ENCODE peak calls at places on chromosomes 16 and 17, in eight cellular contexts. F is transverse colon, W is HCT116, T is stomach, J is prostate gland, G is endothelial cell of umbilical vein, U is K562, E is H1. M is an unnamed sample. For H3K4me1, the result is how much of the 10 kb centered on the place peaks cover.

GRCh38 chr17:55117063-55117611 is 147.6 kb upstream of the HLF start:
- DNase-seq in U (no peak), G (peak), J (no peak), F (no peak), E (no peak), W (no peak), T (no peak), M (no peak)

GRCh38 chr16:83952940-83953795 is at the start of gene OSGIN1:
- DNase-seq in W (peak), J (peak), U (peak), F (peak), G (peak), T (peak), E (no peak), M (peak)

GRCh38 chr16:25027781-25028180 is 12.6 kb upstream of the ARHGAP17 start:
- DNase-seq in U (no peak), F (no peak), W (no peak), J (no peak), E (no peak), T (no peak), G (no peak), M (no peak)

GRCh38 chr16:48384982-48385271 is 286 bp downstream of the SIAH1 start:
- DNase-seq in W (no peak), J (no peak), G (no peak), F (no peak), T (no peak), E (no peak), U (no peak), M (no peak)

GRCh38 chr17:14940112-14940945 is 324.8 kb downstream of the PMP22 start:
- DNase-seq in F (no peak), G (no peak), W (no peak), T (no peak), E (no peak), J (no peak), U (no peak), M (no peak)

GRCh38 chr16:2529061-2529931 is 1.9 kb downstream of the CEMP1 start:
- DNase-seq in E (no peak), W (no peak), G (no peak), J (no peak), F (no peak), U (no peak), T (no peak), M (peak)

GRCh38 chr16:5036228-5037156 is 2.8 kb upstream of the NAGPA start:
- DNase-seq in F (no peak), G (no peak), W (no peak), J (no peak), U (no peak), T (no peak), E (no peak), M (no peak)

GRCh38 chr16:85522842-85523601 is 90.1 kb upstream of the GSE1 start:
- DNase-seq in G (no peak), E (no peak), T (peak), U (no peak), J (peak), F (peak), W (no peak), M (peak)

GRCh38 chr17:35011671-35012216 is 31.4 kb downstream of the LIG3 start:
- DNase-seq in E (no peak), F (no peak), T (no peak), W (no peak), J (no peak), U (no peak), G (no peak), M (no peak)

GRCh38 chr17:76153202-76153601 is 12.2 kb upstream of the FOXJ1 start:
- DNase-seq in U (no peak), J (no peak), F (no peak), E (no peak), G (no peak), T (no peak), W (no peak), M (no peak)

GRCh38 chr17:31274252-31274651 is 22.8 kb downstream of the OMG start:
- DNase-seq in U (no peak), W (no peak), E (no peak), J (peak), F (no peak), T (no peak), G (peak), M (no peak)

GRCh38 chr16:49664221-49665215 is 191.4 kb downstream of the ZNF423 start:
- DNase-seq in U (no peak), J (no peak), E (no peak), F (no peak), G (peak), W (no peak), T (no peak), M (peak)

GRCh38 chr16:16019488-16019887 is 70.1 kb downstream of the ABCC1 start:
- DNase-seq in E (no peak), J (no peak), F (no peak), U (no peak), G (no peak), T (no peak), W (peak), M (no peak)

GRCh38 chr17:2862197-2862596 is 66.0 kb downstream of the RAP1GAP2 start:
- DNase-seq in J (no peak), F (no peak), T (no peak), E (no peak), U (no peak), G (no peak), W (no peak), M (no peak)

GRCh38 chr17:42179911-42180410 is 981 bp downstream of the KCNH4 start:
- DNase-seq in G (no peak), E (no peak), U (peak), F (peak), J (peak), T (peak), W (no peak), M (no peak)

GRCh38 chr16:4375717-4376116 is 4.1 kb downstream of the VASN start:
- DNase-seq in J (no peak), T (no peak), G (no peak), U (no peak), E (no peak), F (no peak), W (no peak), M (no peak)

GRCh38 chr17:66638707-66639479 is 196.0 kb upstream of the CACNG5 start:
- DNase-seq in U (no peak), J (no peak), T (no peak), E (no peak), W (no peak), G (no peak), F (no peak), M (no peak)
- TF ChIP-seq POLR2AphosphoS5 in U (no peak), J (no peak), T (no peak), E (no peak), W (no peak), G (no peak), F (no peak), M (no peak)

GRCh38 chr17:334974-335481 is 17.6 kb downstream of the RPH3AL start:
- DNase-seq in G (no peak), U (no peak), F (no peak), T (no peak), W (no peak), E (no peak), J (no peak), M (no peak)
- H3K4me1 ChIP-seq in G (under half), U (under half), F (under half), T (half or more), W (under half), E (under half), J (under half), M (under half)

GRCh38 chr16:10743227-10743609 is 424 bp upstream of the NUBP1 start:
- DNase-seq in F (no peak), E (no peak), U (no peak), G (no peak), T (no peak), W (no peak), J (no peak), M (no peak)

GRCh38 chr16:10741844-10742243 is 1.8 kb upstream of the NUBP1 start:
- DNase-seq in T (peak), F (peak), J (no peak), U (no peak), W (no peak), E (no peak), G (no peak), M (no peak)

GRCh38 chr16:10745856-10746255 is 2.2 kb downstream of the NUBP1 start:
- DNase-seq in F (no peak), T (no peak), W (no peak), G (no peak), E (no peak), J (no peak), U (no peak), M (no peak)

GRCh38 chr16:10744370-10745030 is 858 bp downstream of the NUBP1 start:
- DNase-seq in W (no peak), G (no peak), T (no peak), J (no peak), F (no peak), U (no peak), E (no peak), M (peak)

DNA sequence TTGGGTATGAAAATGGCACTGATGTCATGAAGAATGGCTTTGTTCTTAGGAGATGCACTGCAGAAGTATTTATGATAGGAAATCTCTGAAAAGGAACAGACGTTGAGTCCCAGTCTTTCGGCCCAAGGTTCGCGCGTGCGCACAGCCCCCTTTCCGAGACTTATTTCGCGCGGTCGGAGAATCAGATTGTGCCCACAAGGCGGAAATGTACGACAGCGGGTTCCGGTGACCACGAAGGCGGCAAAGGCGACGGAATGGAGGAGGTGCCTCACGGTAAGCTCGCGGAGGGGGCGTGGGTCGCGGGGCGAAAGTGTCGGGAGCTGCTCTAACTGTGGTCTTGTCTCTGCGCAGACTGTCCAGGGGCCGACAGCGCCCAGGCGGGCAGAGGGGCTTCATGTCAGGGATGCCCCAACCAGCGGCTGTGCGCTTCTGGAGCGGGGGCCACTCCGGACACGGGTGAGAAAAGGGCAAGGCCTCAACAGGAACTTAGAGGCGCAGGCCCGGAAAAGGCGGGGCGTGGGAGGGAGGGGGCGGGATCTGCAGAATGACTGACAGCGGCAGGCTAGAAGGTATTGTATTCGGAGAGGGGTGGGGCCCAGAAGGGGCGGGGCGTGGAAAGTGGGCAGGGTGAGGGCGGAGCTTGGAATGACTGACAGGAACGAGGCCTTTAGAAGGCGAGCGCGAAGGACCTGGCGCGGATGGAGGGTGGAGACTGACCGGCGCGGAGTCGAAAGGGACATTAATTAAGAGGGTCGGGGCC is at the start of gene NUBP1:
- DNase-seq in G (peak), W (peak), U (peak), J (peak), T (peak), E (peak), F (peak), M (peak)
- TF ChIP-seq POLR2A in G (peak), W (peak), U (peak), J (peak), T (no peak), E (peak), F (peak), M (peak)

GRCh38 chr16:27374231-27374793 is 27.7 kb upstream of the IL21R start:
- DNase-seq in J (no peak), F (no peak), E (no peak), T (no peak), G (no peak), W (no peak), U (no peak), M (no peak)

GRCh38 chr16:27378871-27379580 is 22.9 kb upstream of the IL21R start:
- DNase-seq in E (no peak), W (no peak), J (no peak), G (no peak), T (no peak), F (no peak), U (no peak), M (no peak)

GRCh38 chr16:27379919-27380318 is 22.1 kb upstream of the IL21R start:
- DNase-seq in E (no peak), U (no peak), G (no peak), T (no peak), F (no peak), J (no peak), W (no peak), M (no peak)

GRCh38 chr16:27374794-27375499 is 27.0 kb upstream of the IL21R start:
- DNase-seq in U (peak), G (peak), E (peak), F (peak), W (peak), T (peak), J (peak), M (peak)

DNA sequence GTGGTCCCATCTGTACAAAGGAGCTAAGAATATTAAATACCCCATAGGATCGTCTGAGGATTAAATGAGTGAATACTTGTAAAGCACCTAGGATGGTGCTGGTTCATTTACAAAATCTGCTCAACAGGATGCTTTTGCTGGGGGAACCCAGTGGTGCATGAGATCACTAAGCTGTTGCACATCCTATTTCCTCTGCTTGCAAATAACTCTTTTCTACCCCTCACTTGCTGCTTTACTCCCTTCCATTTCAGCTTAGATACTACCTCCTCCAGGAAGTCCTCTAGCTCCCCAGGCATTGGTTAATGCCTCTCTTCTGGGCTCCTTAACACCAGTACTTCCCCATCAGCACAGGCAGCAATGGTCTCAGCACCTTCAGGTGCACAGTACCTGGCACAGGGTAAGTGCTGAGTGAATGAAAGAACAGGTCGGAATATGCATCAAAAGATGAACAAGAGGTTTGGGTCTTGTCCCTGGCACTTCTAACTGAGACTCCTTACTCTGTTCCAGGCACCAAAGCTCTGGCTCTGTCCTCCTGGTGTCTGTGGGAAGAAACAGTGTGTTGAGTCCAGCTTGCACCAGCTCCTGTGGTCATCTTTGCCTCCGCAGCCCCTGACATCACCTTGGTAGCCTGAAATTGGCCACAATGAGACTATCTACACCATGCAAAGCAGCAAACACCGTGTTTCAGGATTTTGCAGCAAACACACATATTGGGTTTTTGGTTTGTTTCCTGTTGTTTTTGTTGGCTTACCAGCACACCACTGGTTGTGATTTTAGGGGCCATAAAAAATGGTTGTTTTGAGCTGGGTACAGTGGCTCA is 24.1 kb upstream of the IL21R start:
- DNase-seq in F (no peak), G (no peak), W (no peak), U (no peak), E (no peak), T (no peak), J (no peak), M (no peak)
- TF ChIP-seq POLR2AphosphoS5 in F (no peak), G (no peak), W (no peak), U (no peak), E (no peak), T (no peak), J (no peak), M (no peak)

DNA sequence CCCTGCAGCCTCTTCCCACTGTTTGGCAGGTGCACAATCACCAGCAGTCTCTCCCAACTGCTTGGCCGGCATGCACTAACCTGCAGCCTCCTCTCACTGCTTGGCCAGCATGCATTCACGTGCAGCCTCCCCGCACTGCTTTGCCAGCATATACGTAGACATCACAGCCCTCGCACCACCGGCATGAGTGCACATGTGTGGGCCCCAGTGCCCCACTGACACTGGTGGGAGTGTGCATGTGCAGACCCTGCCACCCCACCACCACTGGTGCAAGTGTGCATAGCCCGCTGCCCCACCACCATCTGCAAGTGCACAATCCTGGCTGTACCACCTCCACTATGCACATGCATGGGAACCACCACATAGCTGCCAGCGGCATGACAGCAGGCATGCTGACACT is 127.5 kb upstream of the SOX9 start:
- DNase-seq in T (no peak), W (no peak), J (no peak), F (no peak), G (no peak), U (no peak), E (no peak), M (no peak)
- H3K4me1 ChIP-seq in T (under half), W (under half), J (under half), F (under half), G (under half), U (under half), E (under half), M (under half)

M was measured in upper lobe of left lung.